ENCODE peak calls at places on chromosomes 1 and 21, in ten cellular contexts. One of them, this sample, is unnamed.
A peak's percentile ranks its signal among the peaks of the same experiment; 100 is the strongest.

GRCh38 chr1:160136926-160137200 is 14.5 kb upstream of the ATP1A4 start:
- DNase-seq in IMR-90: no peak
- DNase-seq in CD8-positive, alpha-beta T cell: no peak
- DNase-seq in mucosa of descending colon: no peak
- DNase-seq in SJSA1: no peak
- DNase-seq in GM23338: no peak
- DNase-seq in upper lobe of right lung: no peak
- DNase-seq in tibial artery: no peak
- DNase-seq in sigmoid colon: no peak
- DNase-seq in GM23248: no peak
- DNase-seq in this sample: no peak

GRCh38 chr1:169201084-169201619 is 94.7 kb downstream of the ATP1B1 start:
- DNase-seq in IMR-90: peak; percentile 69
- DNase-seq in tibial artery: no peak
- DNase-seq in sigmoid colon: no peak
- DNase-seq in GM23248: peak; percentile 75
- DNase-seq in SJSA1: no peak
- DNase-seq in mucosa of descending colon: no peak
- DNase-seq in GM23338: no peak
- DNase-seq in upper lobe of right lung: no peak
- DNase-seq in CD8-positive, alpha-beta T cell: no peak
- DNase-seq in this sample: no peak

GRCh38 chr21:44618504-44618903 is 6.6 kb downstream of the KRTAP10-8 start:
- DNase-seq in tibial artery: peak; percentile 55
- DNase-seq in SJSA1: no peak
- DNase-seq in GM23248: peak; percentile 38
- DNase-seq in upper lobe of right lung: peak; percentile 64
- DNase-seq in mucosa of descending colon: peak; percentile 41
- DNase-seq in sigmoid colon: peak; percentile 66
- DNase-seq in CD8-positive, alpha-beta T cell: no peak
- DNase-seq in IMR-90: peak; percentile 14
- DNase-seq in GM23338: peak; percentile 57
- DNase-seq in this sample: no peak

GRCh38 chr1:114122891-114123621 is 30.6 kb downstream of the SYT6 start:
- DNase-seq in IMR-90: peak; percentile 33
- DNase-seq in GM23248: peak; percentile 88
- DNase-seq in tibial artery: no peak
- DNase-seq in CD8-positive, alpha-beta T cell: no peak
- DNase-seq in mucosa of descending colon: no peak
- DNase-seq in SJSA1: no peak
- DNase-seq in GM23338: peak; percentile 24
- DNase-seq in sigmoid colon: peak; percentile 50
- DNase-seq in upper lobe of right lung: no peak
- DNase-seq in this sample: no peak

GRCh38 chr1:209808059-209808494 is 2.1 kb upstream of the IRF6 start:
- DNase-seq in tibial artery: no peak
- DNase-seq in GM23248: peak; percentile 97
- DNase-seq in mucosa of descending colon: peak; percentile 67
- DNase-seq in IMR-90: peak; percentile 97
- DNase-seq in GM23338: no peak
- DNase-seq in CD8-positive, alpha-beta T cell: no peak
- DNase-seq in sigmoid colon: no peak
- DNase-seq in upper lobe of right lung: no peak
- DNase-seq in SJSA1: peak; percentile 89
- DNase-seq in this sample: no peak

GRCh38 chr1:176934370-176934769 is 230.1 kb downstream of the ASTN1 start:
- DNase-seq in tibial artery: no peak
- DNase-seq in CD8-positive, alpha-beta T cell: no peak
- DNase-seq in upper lobe of right lung: no peak
- DNase-seq in IMR-90: no peak
- DNase-seq in GM23338: no peak
- DNase-seq in mucosa of descending colon: no peak
- DNase-seq in SJSA1: no peak
- DNase-seq in sigmoid colon: no peak
- DNase-seq in GM23248: no peak
- DNase-seq in this sample: no peak

GRCh38 chr1:23198373-23198772 is 18.9 kb downstream of the HTR1D start:
- DNase-seq in tibial artery: no peak
- DNase-seq in IMR-90: peak; percentile 97
- DNase-seq in upper lobe of right lung: no peak
- DNase-seq in GM23248: peak; percentile 90
- DNase-seq in sigmoid colon: no peak
- DNase-seq in mucosa of descending colon: no peak
- DNase-seq in GM23338: no peak
- DNase-seq in SJSA1: peak; percentile 78
- DNase-seq in CD8-positive, alpha-beta T cell: no peak
- DNase-seq in this sample: no peak

GRCh38 chr1:247173431-247173830 is 1.6 kb upstream of the ZNF124 start:
- DNase-seq in tibial artery: no peak
- DNase-seq in upper lobe of right lung: no peak
- DNase-seq in CD8-positive, alpha-beta T cell: no peak
- DNase-seq in SJSA1: no peak
- DNase-seq in GM23338: no peak
- DNase-seq in mucosa of descending colon: no peak
- DNase-seq in sigmoid colon: no peak
- DNase-seq in IMR-90: no peak
- DNase-seq in GM23248: no peak
- DNase-seq in this sample: no peak

GRCh38 chr1:234768171-234768568 is 158.2 kb upstream of the IRF2BP2 start:
- DNase-seq in mucosa of descending colon: no peak
- DNase-seq in GM23338: no peak
- DNase-seq in tibial artery: no peak
- DNase-seq in GM23248: no peak
- DNase-seq in CD8-positive, alpha-beta T cell: no peak
- DNase-seq in sigmoid colon: no peak
- DNase-seq in IMR-90: no peak
- DNase-seq in SJSA1: no peak
- DNase-seq in upper lobe of right lung: no peak
- DNase-seq in this sample: no peak

GRCh38 chr1:105997516-105997915 is 1059.0 kb upstream of the PRMT6 start:
- DNase-seq in IMR-90: no peak
- DNase-seq in GM23338: no peak
- DNase-seq in upper lobe of right lung: no peak
- DNase-seq in tibial artery: no peak
- DNase-seq in CD8-positive, alpha-beta T cell: no peak
- DNase-seq in sigmoid colon: no peak
- DNase-seq in GM23248: no peak
- DNase-seq in mucosa of descending colon: no peak
- DNase-seq in SJSA1: no peak
- DNase-seq in this sample: no peak

GRCh38 chr1:8373547-8374270 is 55.8 kb downstream of the SLC45A1 start:
- DNase-seq in sigmoid colon: peak; percentile 95
- DNase-seq in upper lobe of right lung: no peak
- DNase-seq in GM23338: peak; percentile 40
- DNase-seq in tibial artery: peak; percentile 84
- DNase-seq in CD8-positive, alpha-beta T cell: no peak
- DNase-seq in SJSA1: peak; percentile 81
- DNase-seq in IMR-90: peak; percentile 92
- DNase-seq in mucosa of descending colon: peak; percentile 41
- DNase-seq in GM23248: peak; percentile 95
- DNase-seq in this sample: no peak
- H3K4me3 ChIP-seq in sigmoid colon: peak overlapping the region; percentile 8
- H3K4me3 ChIP-seq in upper lobe of right lung: no peak overlapping the region
- H3K4me3 ChIP-seq in GM23338: no peak overlapping the region
- H3K4me3 ChIP-seq in tibial artery: peak overlapping the region; percentile 24
- H3K4me3 ChIP-seq in CD8-positive, alpha-beta T cell: no peak overlapping the region
- H3K4me3 ChIP-seq in SJSA1: no peak overlapping the region
- H3K4me3 ChIP-seq in IMR-90: no peak overlapping the region
- H3K4me3 ChIP-seq in mucosa of descending colon: no peak overlapping the region
- H3K4me3 ChIP-seq in GM23248: peak overlapping the region; percentile 48
- H3K4me3 ChIP-seq in this sample: no peak overlapping the region

GRCh38 chr21:42122398-42122797 is 51.3 kb downstream of the UMODL1 start:
- DNase-seq in mucosa of descending colon: no peak
- DNase-seq in IMR-90: no peak
- DNase-seq in GM23338: no peak
- DNase-seq in GM23248: no peak
- DNase-seq in tibial artery: no peak
- DNase-seq in upper lobe of right lung: no peak
- DNase-seq in SJSA1: no peak
- DNase-seq in sigmoid colon: no peak
- DNase-seq in CD8-positive, alpha-beta T cell: no peak
- DNase-seq in this sample: no peak

GRCh38 chr21:42122808-42123207 is 51.7 kb downstream of the UMODL1 start:
- DNase-seq in IMR-90: no peak
- DNase-seq in tibial artery: no peak
- DNase-seq in SJSA1: no peak
- DNase-seq in GM23338: no peak
- DNase-seq in mucosa of descending colon: no peak
- DNase-seq in GM23248: no peak
- DNase-seq in sigmoid colon: no peak
- DNase-seq in upper lobe of right lung: no peak
- DNase-seq in CD8-positive, alpha-beta T cell: no peak
- DNase-seq in this sample: no peak

GRCh38 chr21:42124826-42125570 is 53.9 kb downstream of the UMODL1 start:
- DNase-seq in sigmoid colon: no peak
- DNase-seq in IMR-90: no peak
- DNase-seq in GM23338: no peak
- DNase-seq in GM23248: no peak
- DNase-seq in CD8-positive, alpha-beta T cell: no peak
- DNase-seq in mucosa of descending colon: no peak
- DNase-seq in tibial artery: no peak
- DNase-seq in upper lobe of right lung: no peak
- DNase-seq in SJSA1: no peak
- DNase-seq in this sample: no peak

GRCh38 chr21:42124081-42124480 is 53.0 kb downstream of the UMODL1 start:
- DNase-seq in upper lobe of right lung: no peak
- DNase-seq in IMR-90: no peak
- DNase-seq in CD8-positive, alpha-beta T cell: no peak
- DNase-seq in SJSA1: no peak
- DNase-seq in tibial artery: no peak
- DNase-seq in mucosa of descending colon: no peak
- DNase-seq in GM23248: no peak
- DNase-seq in GM23338: no peak
- DNase-seq in sigmoid colon: no peak
- DNase-seq in this sample: no peak

DNA sequence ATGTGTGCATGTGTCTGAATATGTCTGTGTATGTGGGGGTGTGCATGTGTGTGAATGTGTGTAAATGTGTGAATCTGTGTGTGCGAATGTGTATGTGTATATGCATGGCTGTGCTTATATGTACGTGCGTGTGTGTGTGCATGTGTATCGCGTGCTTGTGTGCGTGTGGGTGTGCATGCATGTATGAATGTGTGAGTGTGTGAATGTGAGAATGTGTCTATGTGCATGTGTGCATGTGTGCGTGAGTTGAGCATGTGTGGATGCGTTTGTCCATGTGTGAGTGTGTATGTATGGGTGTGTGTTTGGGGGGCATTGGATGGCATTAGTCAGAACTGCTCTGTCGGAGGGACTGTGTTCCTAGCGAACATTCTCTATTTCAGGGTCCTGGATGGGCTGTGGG is 52.4 kb downstream of the UMODL1 start:
- DNase-seq in CD8-positive, alpha-beta T cell: no peak
- DNase-seq in SJSA1: no peak
- DNase-seq in tibial artery: no peak
- DNase-seq in upper lobe of right lung: no peak
- DNase-seq in GM23338: no peak
- DNase-seq in sigmoid colon: no peak
- DNase-seq in mucosa of descending colon: no peak
- DNase-seq in IMR-90: no peak
- DNase-seq in GM23248: no peak
- DNase-seq in this sample: no peak
- H3K4me1 ChIP-seq in CD8-positive, alpha-beta T cell: peaks cover 8% of the 10 kb centered on the region
- H3K4me1 ChIP-seq in SJSA1: peaks cover 15% of the 10 kb centered on the region
- H3K4me1 ChIP-seq in tibial artery: peaks cover 6% of the 10 kb centered on the region
- H3K4me1 ChIP-seq in upper lobe of right lung: peaks cover 6% of the 10 kb centered on the region
- H3K4me1 ChIP-seq in GM23338: peaks cover 15% of the 10 kb centered on the region
- H3K4me1 ChIP-seq in sigmoid colon: no peaks in the 10 kb centered on the region
- H3K4me1 ChIP-seq in mucosa of descending colon: no peaks in the 10 kb centered on the region
- H3K4me1 ChIP-seq in IMR-90: peaks cover 10% of the 10 kb centered on the region
- H3K4me1 ChIP-seq in GM23248: no peaks in the 10 kb centered on the region
- H3K4me1 ChIP-seq in this sample: no peaks in the 10 kb centered on the region

DNA sequence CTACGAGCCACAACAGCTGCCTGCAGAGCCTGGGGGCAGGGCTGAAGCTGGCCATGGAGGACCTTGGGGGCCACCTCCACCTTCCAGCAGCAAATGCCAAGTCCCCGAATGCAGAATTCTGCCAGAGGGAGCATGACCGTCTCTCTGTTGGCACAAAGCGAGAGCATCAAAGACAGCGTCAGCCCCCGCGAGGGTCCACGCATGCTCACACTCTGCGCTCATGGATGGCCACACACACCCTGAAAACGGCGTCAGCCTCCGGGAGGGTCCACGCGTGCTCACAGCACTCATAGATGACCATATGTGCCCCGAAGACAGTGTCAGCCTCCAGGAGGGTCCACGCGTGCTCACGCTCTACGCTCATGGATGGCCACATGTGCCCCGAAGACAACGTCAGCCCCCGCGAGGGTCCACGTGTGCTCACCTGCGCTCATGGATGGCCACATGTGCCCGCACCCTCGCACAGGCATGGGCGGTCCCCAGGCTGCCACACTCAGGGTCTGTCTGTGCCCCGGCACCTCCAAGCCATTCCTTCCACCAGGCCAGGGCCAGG is 46.5 kb downstream of the MORN1 start:
- DNase-seq in tibial artery: peak; percentile 17
- DNase-seq in IMR-90: no peak
- DNase-seq in CD8-positive, alpha-beta T cell: no peak
- DNase-seq in GM23338: no peak
- DNase-seq in GM23248: no peak
- DNase-seq in sigmoid colon: peak; percentile 45
- DNase-seq in upper lobe of right lung: peak; percentile 52
- DNase-seq in mucosa of descending colon: no peak
- DNase-seq in SJSA1: no peak
- DNase-seq in this sample: no peak
- H3K4me3 ChIP-seq in tibial artery: no peak overlapping the region
- H3K4me3 ChIP-seq in IMR-90: no peak overlapping the region
- H3K4me3 ChIP-seq in CD8-positive, alpha-beta T cell: no peak overlapping the region
- H3K4me3 ChIP-seq in GM23338: no peak overlapping the region
- H3K4me3 ChIP-seq in GM23248: no peak overlapping the region
- H3K4me3 ChIP-seq in sigmoid colon: no peak overlapping the region
- H3K4me3 ChIP-seq in upper lobe of right lung: no peak overlapping the region
- H3K4me3 ChIP-seq in mucosa of descending colon: no peak overlapping the region
- H3K4me3 ChIP-seq in SJSA1: no peak overlapping the region
- H3K4me3 ChIP-seq in this sample: no peak overlapping the region

DNA sequence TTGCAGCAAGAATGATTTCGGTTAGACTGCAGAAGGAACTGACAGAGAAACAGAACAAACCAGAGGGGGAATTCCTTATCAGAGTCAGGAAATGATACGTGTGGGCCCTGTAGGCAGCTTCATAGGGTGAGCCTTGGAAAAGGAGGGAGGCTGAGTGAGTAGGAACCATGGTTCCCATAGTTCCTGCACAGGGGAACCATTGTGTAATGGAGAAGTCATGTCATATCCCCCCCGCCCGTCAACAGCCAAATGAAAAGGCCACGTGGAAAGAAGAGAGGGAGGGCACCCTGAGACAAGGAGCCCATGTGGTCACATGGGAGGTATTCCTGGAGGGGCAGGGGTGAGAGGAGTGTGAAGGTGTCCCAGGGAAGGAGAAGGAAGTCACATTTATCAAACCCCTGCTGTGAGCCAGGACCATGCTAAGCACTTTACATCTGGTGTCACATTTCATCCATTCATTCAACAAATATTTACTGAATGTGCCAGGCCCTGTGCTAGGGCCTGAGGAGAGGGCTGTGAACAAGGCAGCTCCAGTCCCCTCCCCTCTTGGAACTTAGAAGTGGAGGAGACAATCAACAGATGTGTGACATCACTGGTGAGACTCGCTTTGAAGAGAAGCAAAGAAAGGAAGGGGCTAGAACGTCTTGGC is 15.7 kb upstream of the FGR start:
- DNase-seq in mucosa of descending colon: no peak
- DNase-seq in GM23248: peak; percentile 69
- DNase-seq in upper lobe of right lung: no peak
- DNase-seq in CD8-positive, alpha-beta T cell: no peak
- DNase-seq in SJSA1: no peak
- DNase-seq in GM23338: peak; percentile 80
- DNase-seq in sigmoid colon: no peak
- DNase-seq in tibial artery: no peak
- DNase-seq in IMR-90: peak; percentile 70
- DNase-seq in this sample: no peak
- H3K4me1 ChIP-seq in mucosa of descending colon: no peaks in the 10 kb centered on the region
- H3K4me1 ChIP-seq in GM23248: peaks cover 23% of the 10 kb centered on the region
- H3K4me1 ChIP-seq in upper lobe of right lung: peaks cover 14% of the 10 kb centered on the region
- H3K4me1 ChIP-seq in CD8-positive, alpha-beta T cell: peaks cover 8% of the 10 kb centered on the region
- H3K4me1 ChIP-seq in SJSA1: peaks cover 5% of the 10 kb centered on the region
- H3K4me1 ChIP-seq in GM23338: peaks cover 19% of the 10 kb centered on the region
- H3K4me1 ChIP-seq in sigmoid colon: peaks cover 22% of the 10 kb centered on the region
- H3K4me1 ChIP-seq in tibial artery: peaks cover 10% of the 10 kb centered on the region
- H3K4me1 ChIP-seq in IMR-90: peaks cover 4% of the 10 kb centered on the region
- H3K4me1 ChIP-seq in this sample: no peaks in the 10 kb centered on the region